ENCODE peak calls at places on chromosomes 4 and X, in nine cellular contexts. S is tibial nerve, M is esophagus squamous epithelium, Y is ovary, Q is adrenal gland, X is K562, O is HCT116, Z is A549, H is stomach. B is an unnamed sample.

GRCh38 chrX:19382500-19383145 is 38.9 kb downstream of the PDHA1 start:
- DNase-seq in Z (peak), H (peak), S (peak), Y (peak), M (no peak), Q (peak), X (peak), O (peak), B (peak)

GRCh38 chr4:53199356-53199755 is 166.5 kb downstream of the SCFD2 start:
- DNase-seq in S (no peak), Z (no peak), Y (no peak), H (no peak), M (no peak), Q (no peak), O (no peak), X (no peak), B (no peak)

GRCh38 chr4:48008021-48008596 is 8.4 kb downstream of the CNGA1 start:
- DNase-seq in S (no peak), Q (no peak), Z (peak), X (no peak), M (no peak), H (no peak), Y (no peak), O (peak), B (no peak)

GRCh38 chrX:76172325-76172887 is 456 bp upstream of the PBDC1 start:
- DNase-seq in X (no peak), H (no peak), O (no peak), Z (no peak), S (no peak), M (no peak), Y (no peak), Q (no peak), B (no peak)

GRCh38 chr4:53790286-53790685 is 199.0 kb upstream of the LNX1 start:
- DNase-seq in S (no peak), Z (no peak), X (no peak), Q (no peak), O (no peak), M (no peak), H (no peak), Y (no peak), B (no peak)

GRCh38 chr4:25861951-25862410 is 807 bp downstream of the SEL1L3 start:
- DNase-seq in Z (peak), O (no peak), M (no peak), S (no peak), X (no peak), Q (peak), Y (peak), H (no peak), B (peak)

GRCh38 chr4:102454278-102454677 is 46.9 kb upstream of the NFKB1 start:
- DNase-seq in O (no peak), Z (no peak), X (no peak), Q (no peak), M (no peak), S (no peak), H (no peak), Y (no peak), B (no peak)

GRCh38 chrX:149124526-149125108 is 380.5 kb downstream of the IDS start:
- DNase-seq in H (no peak), X (no peak), S (no peak), M (no peak), O (no peak), Q (no peak), Y (no peak), Z (no peak), B (no peak)

GRCh38 chr4:780730-781492 is 45.0 kb downstream of the CPLX1 start:
- DNase-seq in Q (no peak), M (no peak), Z (no peak), X (no peak), O (no peak), Y (no peak), H (no peak), S (no peak), B (no peak)

GRCh38 chr4:181957088-181957487 is 286.1 kb upstream of the TENM3 start:
- DNase-seq in S (no peak), Z (no peak), H (no peak), O (no peak), Q (peak), X (no peak), Y (no peak), M (no peak), B (no peak)

GRCh38 chr4:13240066-13240465 is 244.1 kb downstream of the RAB28 start:
- DNase-seq in Z (no peak), Y (no peak), Q (no peak), H (no peak), X (no peak), O (no peak), M (no peak), S (no peak), B (no peak)

GRCh38 chr4:182752158-182752910 is 164.9 kb downstream of the DCTD start:
- DNase-seq in H (no peak), X (no peak), S (no peak), Z (no peak), Y (no peak), M (no peak), O (no peak), Q (no peak), B (no peak)

GRCh38 chr4:80017125-80017854 is 55.7 kb downstream of the ANTXR2 start:
- DNase-seq in Q (no peak), M (no peak), H (no peak), Z (no peak), O (no peak), S (no peak), X (no peak), Y (no peak), B (no peak)

GRCh38 chrX:69133561-69134542 is 31.4 kb downstream of the PJA1 start:
- DNase-seq in O (peak), M (no peak), H (no peak), Y (no peak), Z (peak), S (peak), Q (peak), X (peak), B (peak)

GRCh38 chr4:16692021-16692420 is 206.4 kb downstream of the LDB2 start:
- DNase-seq in S (no peak), X (no peak), O (no peak), Z (no peak), M (no peak), Y (no peak), H (no peak), Q (no peak), B (no peak)

GRCh38 chr4:14532436-14532835 is 469.8 kb upstream of the CPEB2 start:
- DNase-seq in X (no peak), M (no peak), Q (no peak), Y (no peak), O (no peak), S (no peak), H (no peak), Z (no peak), B (no peak)

GRCh38 chr4:165177725-165178666 is 29.4 kb upstream of the KLHL2 start:
- DNase-seq in M (no peak), Q (no peak), H (no peak), S (no peak), X (no peak), Z (no peak), O (no peak), Y (no peak), B (no peak)

GRCh38 chrX:15769300-15769954 is 20.9 kb upstream of the ZRSR2 start:
- DNase-seq in X (no peak), Z (no peak), H (no peak), Y (no peak), O (no peak), Q (no peak), M (no peak), S (no peak), B (no peak)

GRCh38 chrX:538311-538710 is 92.3 kb upstream of the SHOX start:
- DNase-seq in O (peak), Z (no peak), M (no peak), Y (no peak), H (no peak), X (no peak), Q (no peak), S (no peak), B (no peak)

GRCh38 chrX:125205918-125206665 is 113.6 kb upstream of the TEX13C start:
- DNase-seq in H (no peak), M (no peak), Y (no peak), Q (peak), Z (peak), X (no peak), S (no peak), O (no peak), B (peak)
- H3K4me3 ChIP-seq in H (peak), M (peak), Y (peak), Q (peak), Z (peak), X (no peak), S (no peak), O (no peak), B (peak)

GRCh38 chr4:39977489-39978377 is at the start of gene PDS5A:
- DNase-seq in X (peak), H (peak), Y (peak), S (peak), Z (peak), O (peak), Q (peak), M (peak), B (peak)
- TF ChIP-seq POLR2A in X (peak), H (no peak), Y (peak), S (peak), Z (peak), O (peak), Q (peak), M (no peak), B (no peak)

GRCh38 chrX:155767101-155767878 is 113.9 kb upstream of the VAMP7 start:
- DNase-seq in Q (peak), Y (peak), Z (peak), S (peak), M (no peak), H (peak), X (peak), O (peak), B (peak)
- H3K27ac ChIP-seq in Q (no peak), Y (no peak), Z (peak), S (peak), M (no peak), H (peak), X (no peak), O (peak), B (peak)

GRCh38 chr4:152462047-152462446 is 73.8 kb downstream of the FBXW7 start:
- DNase-seq in Q (no peak), H (no peak), M (no peak), S (no peak), Z (no peak), O (no peak), X (no peak), Y (no peak), B (no peak)

GRCh38 chr4:152460488-152460887 is 75.4 kb downstream of the FBXW7 start:
- DNase-seq in Y (no peak), X (no peak), S (no peak), Z (peak), Q (no peak), H (no peak), O (no peak), M (no peak), B (no peak)

GRCh38 chr4:152456609-152457008 is 79.3 kb downstream of the FBXW7 start:
- DNase-seq in O (no peak), H (no peak), M (no peak), X (no peak), Z (no peak), Q (no peak), Y (no peak), S (no peak), B (no peak)

GRCh38 chr4:152459326-152459725 is 76.6 kb downstream of the FBXW7 start:
- DNase-seq in X (no peak), M (no peak), Z (no peak), H (no peak), S (no peak), Y (no peak), Q (no peak), O (no peak), B (no peak)

GRCh38 chr4:152458801-152459302 is 77.0 kb downstream of the FBXW7 start:
- DNase-seq in H (no peak), Y (no peak), S (no peak), Z (no peak), M (no peak), Q (no peak), X (no peak), O (no peak), B (no peak)
- H3K4me3 ChIP-seq in H (no peak), Y (no peak), S (no peak), Z (no peak), M (no peak), Q (no peak), X (no peak), O (no peak), B (no peak)

DNA sequence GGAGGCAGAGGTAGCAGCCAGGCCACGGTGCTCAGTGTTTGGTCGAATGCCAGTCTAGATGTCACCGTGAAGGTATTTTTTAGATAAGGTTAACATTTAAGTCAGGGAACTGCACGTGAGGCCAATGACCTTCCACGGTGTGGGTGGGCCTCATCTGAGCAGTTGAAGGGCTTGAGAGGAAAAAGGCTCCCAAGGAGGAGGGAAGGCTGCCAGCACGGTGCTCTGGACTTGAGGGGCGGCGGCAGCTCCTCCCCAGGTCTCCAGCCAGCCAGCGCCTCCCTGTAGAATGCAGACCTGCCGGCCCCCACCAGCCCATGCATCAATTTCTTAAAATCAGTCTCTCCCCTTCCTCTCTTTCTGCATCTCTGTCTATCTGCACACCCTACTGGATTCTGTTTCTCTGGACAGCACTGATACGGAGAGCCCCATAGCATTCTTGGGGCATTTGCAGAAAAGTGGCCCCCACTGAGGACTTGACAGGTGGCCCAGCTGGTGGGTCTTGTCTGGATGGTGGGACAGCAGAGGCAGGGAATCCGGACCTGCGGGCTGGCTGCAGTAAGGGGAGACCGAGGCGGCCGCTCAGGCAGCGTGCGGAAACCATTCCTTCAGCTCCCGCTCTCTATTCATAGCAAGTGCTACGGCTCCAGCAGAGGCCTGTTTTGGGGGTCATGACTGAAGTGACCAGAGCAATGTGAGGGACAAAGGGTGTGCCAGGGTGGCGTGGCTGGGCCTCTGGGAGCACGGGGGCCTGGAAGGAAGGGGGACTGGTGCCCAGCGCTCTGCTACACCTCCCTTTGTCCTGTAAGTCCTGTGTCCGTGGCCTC is 7.9 kb upstream of the RGS12 start:
- DNase-seq in Q (no peak), Y (no peak), O (no peak), Z (no peak), M (no peak), X (no peak), H (peak), S (no peak), B (peak)
- TF ChIP-seq POLR2A in Q (no peak), Y (no peak), O (no peak), Z (no peak), M (no peak), X (no peak), H (no peak), S (no peak), B (no peak)

GRCh38 chr4:153471691-153472080 is 5.5 kb downstream of the TMEM131L start:
- DNase-seq in X (no peak), O (no peak), H (no peak), S (no peak), Y (no peak), Q (no peak), M (peak), Z (no peak), B (no peak)
- H3K27ac ChIP-seq in X (no peak), O (no peak), H (peak), S (no peak), Y (no peak), Q (no peak), M (no peak), Z (no peak), B (no peak)

GRCh38 chrX:21744060-21744459 is 13.9 kb downstream of the SMPX start:
- DNase-seq in O (no peak), H (no peak), S (no peak), Y (no peak), M (no peak), Q (no peak), Z (no peak), X (no peak), B (no peak)

GRCh38 chrX:21744721-21745120 is 13.2 kb downstream of the SMPX start:
- DNase-seq in O (no peak), X (no peak), M (no peak), Q (no peak), Z (no peak), Y (no peak), H (no peak), S (no peak), B (no peak)

GRCh38 chrX:21740329-21741274 is 17.3 kb downstream of the SMPX start:
- DNase-seq in Y (peak), Z (no peak), O (no peak), Q (no peak), H (peak), X (no peak), S (peak), M (no peak), B (no peak)

GRCh38 chrX:21741378-21741777 is 16.5 kb downstream of the SMPX start:
- DNase-seq in S (no peak), Q (no peak), O (no peak), H (no peak), Y (no peak), M (no peak), Z (no peak), X (no peak), B (no peak)

DNA sequence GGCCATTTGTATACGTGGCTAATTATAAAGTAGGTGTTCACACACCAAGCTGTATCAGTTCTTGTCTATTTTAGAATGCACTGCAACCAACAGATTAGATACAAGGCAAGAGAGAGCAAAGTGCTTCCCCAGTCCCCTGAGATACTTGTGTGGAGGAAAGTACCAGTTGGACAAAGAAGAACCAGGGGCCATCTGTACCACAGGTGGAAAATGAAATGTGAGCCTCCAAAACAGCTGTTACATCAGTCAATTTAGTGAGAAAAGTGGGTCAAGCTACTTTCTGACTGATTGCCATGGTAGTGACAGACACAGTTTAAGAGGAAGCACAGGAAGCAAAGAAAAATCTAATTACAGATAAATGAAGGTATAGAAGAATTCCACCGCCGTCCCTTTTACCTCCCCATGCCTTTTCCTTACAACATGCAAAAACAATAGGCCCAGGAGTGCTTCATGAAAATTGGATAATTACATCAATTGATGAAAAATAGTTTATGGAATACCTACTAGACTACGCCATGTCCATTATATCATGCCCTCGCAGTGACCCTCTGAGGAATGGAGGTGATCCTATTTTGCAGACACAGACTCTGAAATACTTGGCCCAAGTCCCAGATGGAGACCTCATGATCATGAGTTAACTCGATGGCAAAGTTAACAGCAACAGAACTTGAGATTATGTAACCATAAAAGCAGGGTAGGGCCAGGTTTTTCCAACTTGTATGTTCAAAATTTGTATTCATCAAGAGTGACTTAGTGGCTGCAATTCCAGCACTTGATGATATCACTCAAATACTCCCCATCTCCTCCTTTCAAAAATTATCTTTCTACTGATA is 15.8 kb downstream of the SMPX start:
- DNase-seq in M (no peak), Z (no peak), Q (no peak), H (no peak), O (no peak), X (no peak), Y (no peak), S (peak), B (no peak)
- H3K4me3 ChIP-seq in M (no peak), Z (no peak), Q (no peak), H (no peak), O (no peak), X (no peak), Y (no peak), S (no peak), B (no peak)

DNA sequence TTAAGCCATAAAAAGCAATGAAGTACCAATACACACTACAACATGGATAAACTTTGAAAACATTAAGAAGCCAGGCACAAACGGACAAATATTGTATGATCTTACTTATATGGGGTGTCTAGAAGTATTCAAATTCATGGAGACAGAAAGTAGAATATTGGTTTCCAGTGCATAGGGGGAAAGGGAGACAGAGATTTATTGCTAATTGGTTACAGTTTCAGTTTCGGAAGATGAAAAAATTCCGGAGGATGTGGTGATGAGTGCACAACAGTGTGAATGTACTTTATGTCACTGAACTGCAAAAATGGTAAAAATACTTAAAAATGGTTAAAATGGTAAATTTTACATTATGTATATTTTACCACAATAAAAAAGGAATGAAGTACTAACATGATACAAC is 5.1 kb upstream of the PRDX4 start:
- DNase-seq in O (no peak), M (no peak), X (no peak), Q (no peak), S (no peak), Y (no peak), Z (no peak), H (no peak), B (no peak)
- TF ChIP-seq POLR2A in O (no peak), M (no peak), X (no peak), Q (no peak), S (no peak), Y (no peak), Z (no peak), H (no peak), B (no peak)

B was measured in testis.